ENCODE peak calls at places on chromosomes 5 and 9, in seven cellular contexts. F is uterus, O is HepG2, R is upper lobe of left lung, M is testis, J is A549, G is spleen. K is an unnamed sample.

GRCh38 chr9:2023042-2023441 is 7.9 kb downstream of the SMARCA2 start:
- DNase-seq in F (no peak), O (no peak), R (no peak), M (no peak), J (no peak), G (no peak), K (no peak)

GRCh38 chr9:137311171-137311970 is 9.3 kb upstream of the NRARP start:
- DNase-seq in F (no peak), O (no peak), R (peak), M (no peak), J (no peak), G (peak), K (no peak)

GRCh38 chr9:16487915-16488314 is 382.6 kb downstream of the BNC2 start:
- DNase-seq in F (no peak), O (no peak), R (no peak), M (no peak), J (no peak), G (no peak), K (no peak)

GRCh38 chr5:1193591-1193985 is 7.8 kb upstream of the SLC6A19 start:
- DNase-seq in F (no peak), O (no peak), R (no peak), M (no peak), J (no peak), G (no peak), K (no peak)

GRCh38 chr5:83530186-83530585 is 58.6 kb downstream of the VCAN start:
- DNase-seq in F (no peak), O (no peak), R (no peak), M (no peak), J (no peak), G (no peak), K (no peak)

GRCh38 chr5:158759276-158759675 is 340.4 kb downstream of the EBF1 start:
- DNase-seq in F (no peak), O (no peak), R (no peak), M (no peak), J (no peak), G (no peak), K (no peak)

GRCh38 chr9:33117306-33117705 is 40.8 kb upstream of the SMU1 start:
- DNase-seq in F (no peak), O (no peak), R (no peak), M (no peak), J (no peak), G (no peak), K (no peak)

GRCh38 chr5:61229416-61229815 is 67.1 kb upstream of the SMIM15 start:
- DNase-seq in F (no peak), O (no peak), R (no peak), M (no peak), J (no peak), G (no peak), K (peak)

GRCh38 chr5:147971472-147971871 is 65.1 kb upstream of the C5orf46 start:
- DNase-seq in F (no peak), O (no peak), R (no peak), M (no peak), J (no peak), G (no peak), K (no peak)

GRCh38 chr5:108472237-108472636 is 90.3 kb upstream of the FBXL17 start:
- DNase-seq in F (no peak), O (no peak), R (no peak), M (no peak), J (no peak), G (no peak), K (no peak)

GRCh38 chr5:119483155-119483554 is 30.9 kb downstream of the HSD17B4 start:
- DNase-seq in F (no peak), O (no peak), R (no peak), M (no peak), J (no peak), G (no peak), K (no peak)

GRCh38 chr5:6905423-6905822 is 192.2 kb downstream of the TENT4A start:
- DNase-seq in F (no peak), O (no peak), R (no peak), M (no peak), J (no peak), G (no peak), K (no peak)

GRCh38 chr9:136645903-136646754 is 16.6 kb upstream of the EGFL7 start:
- DNase-seq in F (no peak), O (peak), R (peak), M (peak), J (no peak), G (peak), K (no peak)

GRCh38 chr5:39191216-39191615 is 28.1 kb downstream of the FYB1 start:
- DNase-seq in F (no peak), O (no peak), R (no peak), M (no peak), J (no peak), G (no peak), K (no peak)

GRCh38 chr5:179912386-179912785 is 4.7 kb upstream of the TBC1D9B start:
- DNase-seq in F (no peak), O (no peak), R (no peak), M (no peak), J (no peak), G (peak), K (no peak)

GRCh38 chr9:97468658-97469448 is 32.6 kb upstream of the TMOD1 start:
- DNase-seq in F (peak), O (peak), R (peak), M (peak), J (peak), G (no peak), K (peak)

GRCh38 chr5:36728697-36729543 is 122.5 kb downstream of the SLC1A3 start:
- DNase-seq in F (no peak), O (peak), R (no peak), M (peak), J (peak), G (no peak), K (peak)

GRCh38 chr5:54115768-54116403 is 194.5 kb downstream of the ARL15 start:
- DNase-seq in F (no peak), O (no peak), R (no peak), M (no peak), J (no peak), G (no peak), K (no peak)

GRCh38 chr9:97293207-97293721 is 14.2 kb upstream of the CCDC180 start:
- DNase-seq in F (no peak), O (peak), R (peak), M (peak), J (no peak), G (peak), K (peak)

GRCh38 chr5:32422697-32423096 is 21.8 kb downstream of the ZFR start:
- DNase-seq in F (no peak), O (no peak), R (no peak), M (no peak), J (no peak), G (no peak), K (no peak)

GRCh38 chr9:95875305-95876137 is at the start of gene ERCC6L2:
- DNase-seq in F (peak), O (peak), R (peak), M (peak), J (peak), G (peak), K (peak)
- TF ChIP-seq POLR2A in F (peak), O (peak), R (peak), M (no peak), J (peak), G (no peak), K (peak)

GRCh38 chr5:51382759-51383493 is at the start of gene ISL1:
- DNase-seq in F (no peak), O (no peak), R (peak), M (peak), J (peak), G (no peak), K (no peak)
- TF ChIP-seq POLR2A in F (peak), O (no peak), R (no peak), M (no peak), J (no peak), G (no peak), K (no peak)

DNA sequence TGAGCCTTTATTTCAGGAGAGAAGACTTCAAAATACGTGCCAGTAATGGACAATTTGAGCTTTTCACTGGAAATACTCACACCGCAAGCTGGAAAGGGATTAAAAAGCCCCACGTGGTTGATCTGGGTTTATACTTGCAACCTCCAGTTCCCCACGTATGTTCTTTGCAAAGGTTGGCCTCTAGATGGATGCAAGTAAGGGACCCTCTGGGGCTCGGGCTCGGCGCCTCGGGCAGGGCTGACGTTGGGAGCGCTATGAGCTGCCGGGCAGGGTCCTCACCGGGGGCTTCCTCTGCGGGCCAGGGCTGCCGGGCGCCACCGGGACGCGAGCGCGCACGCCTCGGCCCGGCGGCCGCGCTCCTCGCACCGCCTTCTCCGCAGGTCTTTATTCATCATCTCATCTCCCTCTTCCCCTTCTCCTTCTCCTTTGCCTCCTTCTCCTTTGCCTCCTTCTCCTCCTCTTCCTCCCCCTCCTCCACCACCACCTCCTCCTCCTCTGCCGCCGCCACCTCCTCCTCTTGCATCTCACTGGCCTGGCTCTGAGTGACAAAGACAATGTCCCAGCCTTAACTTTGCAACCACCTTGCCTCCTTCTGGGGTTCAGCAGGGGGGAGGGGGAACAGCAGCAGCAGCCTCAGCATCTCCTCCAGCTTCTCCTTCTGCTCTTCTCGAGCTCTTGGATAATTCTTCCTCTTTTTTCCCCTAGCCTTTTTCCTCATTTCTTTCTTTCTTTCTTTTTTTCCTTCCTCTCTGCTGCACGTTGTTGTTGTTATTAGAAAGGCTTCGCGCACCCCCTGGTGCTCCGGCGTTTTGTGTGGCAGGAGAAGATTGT is 636 bp upstream of the ZNF462 start:
- DNase-seq in F (peak), O (no peak), R (peak), M (peak), J (peak), G (no peak), K (peak)
- TF ChIP-seq POLR2A in F (no peak), O (no peak), R (no peak), M (no peak), J (no peak), G (no peak), K (peak)

GRCh38 chr5:10591946-10592345 is 28.1 kb downstream of the ANKRD33B start:
- DNase-seq in F (no peak), O (no peak), R (no peak), M (no peak), J (no peak), G (no peak), K (no peak)

GRCh38 chr5:10592598-10592997 is 28.7 kb downstream of the ANKRD33B start:
- DNase-seq in F (no peak), O (no peak), R (peak), M (no peak), J (no peak), G (no peak), K (no peak)

GRCh38 chr5:10595305-10595677 is 31.4 kb downstream of the ANKRD33B start:
- DNase-seq in F (no peak), O (no peak), R (peak), M (no peak), J (no peak), G (no peak), K (no peak)

GRCh38 chr5:10594591-10595210 is 30.8 kb downstream of the ANKRD33B start:
- DNase-seq in F (no peak), O (no peak), R (peak), M (no peak), J (no peak), G (peak), K (no peak)

GRCh38 chr5:10593531-10594181 is 29.8 kb downstream of the ANKRD33B start:
- DNase-seq in F (no peak), O (no peak), R (peak), M (peak), J (no peak), G (no peak), K (no peak)
- TF ChIP-seq POLR2A in F (no peak), O (no peak), R (no peak), M (no peak), J (no peak), G (no peak), K (no peak)

GRCh38 chr5:137085206-137085605 is 413.9 kb downstream of the SPOCK1 start:
- DNase-seq in F (no peak), O (no peak), R (no peak), M (no peak), J (no peak), G (no peak), K (no peak)
- TF ChIP-seq POLR2A in F (no peak), O (no peak), R (no peak), M (no peak), J (no peak), G (no peak), K (no peak)

GRCh38 chr5:178206166-178207101 is 2.1 kb downstream of the HNRNPAB start:
- DNase-seq in F (no peak), O (no peak), R (no peak), M (peak), J (no peak), G (peak), K (no peak)

GRCh38 chr5:178209334-178210072 is 5.2 kb downstream of the HNRNPAB start:
- DNase-seq in F (no peak), O (no peak), R (no peak), M (no peak), J (no peak), G (peak), K (no peak)

GRCh38 chr5:178208540-178209227 is 4.4 kb downstream of the HNRNPAB start:
- DNase-seq in F (no peak), O (no peak), R (no peak), M (no peak), J (peak), G (peak), K (no peak)

GRCh38 chr5:178207183-178207916 is 3.0 kb downstream of the HNRNPAB start:
- DNase-seq in F (no peak), O (peak), R (peak), M (peak), J (no peak), G (peak), K (peak)

DNA sequence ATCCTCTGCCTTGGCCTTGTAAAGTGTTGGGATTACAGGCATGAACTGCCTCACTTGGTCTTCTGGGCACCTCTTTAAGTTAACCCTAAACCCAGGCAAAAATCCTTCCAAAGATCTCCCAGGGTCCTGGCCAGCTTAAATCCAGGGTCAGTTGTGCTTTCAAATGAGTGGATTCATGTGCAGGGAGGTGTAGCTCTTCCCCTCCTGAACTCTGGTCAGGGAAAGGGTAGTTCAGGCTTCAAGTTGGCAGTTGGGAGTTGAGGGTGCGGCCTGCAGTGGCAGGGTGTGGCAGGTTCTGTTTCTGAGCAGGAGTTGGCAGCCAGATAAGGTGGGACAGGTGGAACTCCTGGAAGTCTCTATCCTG is 3.6 kb downstream of the HNRNPAB start:
- DNase-seq in F (no peak), O (no peak), R (no peak), M (no peak), J (no peak), G (peak), K (no peak)
- TF ChIP-seq POLR2A in F (no peak), O (no peak), R (no peak), M (no peak), J (no peak), G (no peak), K (no peak)

GRCh38 chr5:103258368-103258956 is at the start of gene MACIR:
- DNase-seq in F (peak), O (peak), R (peak), M (peak), J (peak), G (peak), K (peak)
- TF ChIP-seq POLR2A in F (peak), O (peak), R (peak), M (no peak), J (peak), G (peak), K (peak)

GRCh38 chr9:108019821-108020220 is 530.3 kb upstream of the KLF4 start:
- DNase-seq in F (no peak), O (no peak), R (no peak), M (no peak), J (no peak), G (no peak), K (no peak)
- TF ChIP-seq POLR2A in F (no peak), O (no peak), R (no peak), M (no peak), J (no peak), G (no peak), K (no peak)

GRCh38 chr5:155056644-155057269 is 43.2 kb downstream of the KIF4B start:
- DNase-seq in F (no peak), O (no peak), R (no peak), M (no peak), J (no peak), G (no peak), K (no peak)
- TF ChIP-seq POLR2A in F (no peak), O (no peak), R (no peak), M (no peak), J (no peak), G (no peak), K (no peak)

K was measured in H54.